ENCODE peak calls at places on chromosomes 7 and 10, in seven cellular contexts. One of them, this sample, is unnamed.
A peak's percentile ranks its signal among the peaks of the same experiment; 100 is the strongest.

GRCh38 chr7:108002726-108003590 is at the start of gene LAMB1:
- DNase-seq in IMR-90: peak; percentile 65
- DNase-seq in neural progenitor cell: peak; percentile 90
- DNase-seq in suprapubic skin: peak; percentile 83
- DNase-seq in lower lobe of right lung: peak; percentile 60
- DNase-seq in heart left ventricle: peak; percentile 83
- DNase-seq in spleen: peak; percentile 72
- DNase-seq in this sample: peak; percentile 84

GRCh38 chr7:30785786-30786185 is 14.6 kb downstream of the MINDY4 start:
- DNase-seq in spleen: no peak
- DNase-seq in neural progenitor cell: no peak
- DNase-seq in IMR-90: no peak
- DNase-seq in lower lobe of right lung: no peak
- DNase-seq in suprapubic skin: no peak
- DNase-seq in heart left ventricle: no peak
- DNase-seq in this sample: peak; percentile 64

GRCh38 chr10:103712146-103712545 is 143.2 kb downstream of the SH3PXD2A start:
- DNase-seq in IMR-90: no peak
- DNase-seq in neural progenitor cell: no peak
- DNase-seq in suprapubic skin: no peak
- DNase-seq in heart left ventricle: no peak
- DNase-seq in spleen: no peak
- DNase-seq in lower lobe of right lung: no peak
- DNase-seq in this sample: no peak

GRCh38 chr10:5538892-5539651 is 14.3 kb downstream of the CALML3 start:
- DNase-seq in heart left ventricle: no peak
- DNase-seq in IMR-90: no peak
- DNase-seq in spleen: peak; percentile 65
- DNase-seq in suprapubic skin: peak; percentile 54
- DNase-seq in neural progenitor cell: no peak
- DNase-seq in lower lobe of right lung: peak; percentile 28
- DNase-seq in this sample: peak; percentile 23

GRCh38 chr7:112505495-112505894 is 24.7 kb downstream of the LSMEM1 start:
- DNase-seq in IMR-90: peak; percentile 43
- DNase-seq in spleen: no peak
- DNase-seq in neural progenitor cell: no peak
- DNase-seq in suprapubic skin: no peak
- DNase-seq in heart left ventricle: no peak
- DNase-seq in lower lobe of right lung: no peak
- DNase-seq in this sample: no peak

GRCh38 chr7:12119638-12120303 is 91.3 kb upstream of the TMEM106B start:
- DNase-seq in spleen: no peak
- DNase-seq in lower lobe of right lung: no peak
- DNase-seq in suprapubic skin: no peak
- DNase-seq in neural progenitor cell: peak; percentile 53
- DNase-seq in heart left ventricle: no peak
- DNase-seq in IMR-90: no peak
- DNase-seq in this sample: no peak

GRCh38 chr10:28411648-28412047 is 108.8 kb upstream of the MPP7 start:
- DNase-seq in lower lobe of right lung: no peak
- DNase-seq in neural progenitor cell: no peak
- DNase-seq in suprapubic skin: no peak
- DNase-seq in IMR-90: no peak
- DNase-seq in spleen: no peak
- DNase-seq in heart left ventricle: no peak
- DNase-seq in this sample: no peak

GRCh38 chr7:29900745-29901144 is 88.9 kb downstream of the SCRN1 start:
- DNase-seq in heart left ventricle: no peak
- DNase-seq in suprapubic skin: no peak
- DNase-seq in spleen: no peak
- DNase-seq in lower lobe of right lung: no peak
- DNase-seq in neural progenitor cell: no peak
- DNase-seq in IMR-90: no peak
- DNase-seq in this sample: no peak

GRCh38 chr10:117678106-117678505 is 135.6 kb downstream of the EMX2 start:
- DNase-seq in lower lobe of right lung: no peak
- DNase-seq in spleen: no peak
- DNase-seq in suprapubic skin: no peak
- DNase-seq in heart left ventricle: no peak
- DNase-seq in neural progenitor cell: no peak
- DNase-seq in IMR-90: no peak
- DNase-seq in this sample: no peak

GRCh38 chr10:43187213-43187612 is 49.0 kb downstream of the CSGALNACT2 start:
- DNase-seq in lower lobe of right lung: no peak
- DNase-seq in neural progenitor cell: no peak
- DNase-seq in suprapubic skin: no peak
- DNase-seq in spleen: no peak
- DNase-seq in heart left ventricle: no peak
- DNase-seq in IMR-90: no peak
- DNase-seq in this sample: no peak

GRCh38 chr7:159000859-159001435 is 143.7 kb downstream of the VIPR2 start:
- DNase-seq in suprapubic skin: no peak
- DNase-seq in neural progenitor cell: no peak
- DNase-seq in spleen: no peak
- DNase-seq in lower lobe of right lung: no peak
- DNase-seq in heart left ventricle: no peak
- DNase-seq in IMR-90: no peak
- DNase-seq in this sample: no peak

GRCh38 chr7:50531401-50531906 is 33.8 kb downstream of the DDC start:
- DNase-seq in IMR-90: peak; percentile 21
- DNase-seq in lower lobe of right lung: no peak
- DNase-seq in spleen: no peak
- DNase-seq in neural progenitor cell: peak; percentile 46
- DNase-seq in heart left ventricle: no peak
- DNase-seq in suprapubic skin: no peak
- DNase-seq in this sample: no peak

GRCh38 chr7:102063736-102064135 is 222.9 kb upstream of the SH2B2 start:
- DNase-seq in neural progenitor cell: peak; percentile 59
- DNase-seq in heart left ventricle: no peak
- DNase-seq in suprapubic skin: no peak
- DNase-seq in IMR-90: peak; percentile 68
- DNase-seq in lower lobe of right lung: peak; percentile 56
- DNase-seq in spleen: no peak
- DNase-seq in this sample: peak; percentile 83

GRCh38 chr10:71476249-71477011 is 79.7 kb downstream of the CDH23 start:
- DNase-seq in suprapubic skin: no peak
- DNase-seq in spleen: peak; percentile 38
- DNase-seq in lower lobe of right lung: no peak
- DNase-seq in IMR-90: no peak
- DNase-seq in heart left ventricle: peak; percentile 76
- DNase-seq in neural progenitor cell: no peak
- DNase-seq in this sample: no peak

DNA sequence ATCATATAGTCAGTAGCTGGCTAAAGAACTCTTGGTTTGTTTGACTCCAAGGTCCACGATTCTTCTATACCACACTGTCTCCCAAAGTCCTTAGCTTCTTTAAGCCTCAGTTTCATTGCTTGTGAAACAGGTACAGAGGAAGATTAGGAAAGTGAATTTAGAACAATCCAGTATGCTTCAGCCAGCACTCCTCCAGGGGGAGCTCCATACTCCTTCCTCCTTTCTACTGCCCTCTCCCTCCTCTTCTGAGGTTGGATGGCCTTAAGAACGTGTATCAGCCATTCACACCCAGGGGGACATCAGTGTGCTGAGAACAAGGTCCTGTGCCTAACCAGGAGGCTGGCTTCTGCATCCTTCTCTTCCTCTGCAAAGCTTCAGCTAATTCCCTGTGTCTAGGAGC is 54.8 kb upstream of the CALD1 start:
- DNase-seq in spleen: no peak
- DNase-seq in heart left ventricle: no peak
- DNase-seq in IMR-90: peak; percentile 54
- DNase-seq in lower lobe of right lung: no peak
- DNase-seq in neural progenitor cell: peak; percentile 31
- DNase-seq in suprapubic skin: no peak
- DNase-seq in this sample: no peak
- TF ChIP-seq CTCF in spleen: no peak
- TF ChIP-seq CTCF in heart left ventricle: no peak
- TF ChIP-seq CTCF in IMR-90: peak; percentile 64
- TF ChIP-seq CTCF in lower lobe of right lung: peak; percentile 29
- TF ChIP-seq CTCF in neural progenitor cell: peak; percentile 57
- TF ChIP-seq CTCF in suprapubic skin: no peak
- TF ChIP-seq CTCF in this sample: no peak

GRCh38 chr10:60388709-60389241 is 900 bp downstream of the ANK3 start:
- DNase-seq in neural progenitor cell: peak; percentile 28
- DNase-seq in lower lobe of right lung: no peak
- DNase-seq in IMR-90: no peak
- DNase-seq in spleen: no peak
- DNase-seq in suprapubic skin: no peak
- DNase-seq in heart left ventricle: no peak
- DNase-seq in this sample: peak; percentile 40
- H3K4me3 ChIP-seq in neural progenitor cell: no peak overlapping the region
- H3K4me3 ChIP-seq in lower lobe of right lung: no peak overlapping the region
- H3K4me3 ChIP-seq in IMR-90: no peak overlapping the region
- H3K4me3 ChIP-seq in spleen: no peak overlapping the region
- H3K4me3 ChIP-seq in suprapubic skin: no peak overlapping the region
- H3K4me3 ChIP-seq in heart left ventricle: no peak overlapping the region
- H3K4me3 ChIP-seq in this sample: no peak overlapping the region

DNA sequence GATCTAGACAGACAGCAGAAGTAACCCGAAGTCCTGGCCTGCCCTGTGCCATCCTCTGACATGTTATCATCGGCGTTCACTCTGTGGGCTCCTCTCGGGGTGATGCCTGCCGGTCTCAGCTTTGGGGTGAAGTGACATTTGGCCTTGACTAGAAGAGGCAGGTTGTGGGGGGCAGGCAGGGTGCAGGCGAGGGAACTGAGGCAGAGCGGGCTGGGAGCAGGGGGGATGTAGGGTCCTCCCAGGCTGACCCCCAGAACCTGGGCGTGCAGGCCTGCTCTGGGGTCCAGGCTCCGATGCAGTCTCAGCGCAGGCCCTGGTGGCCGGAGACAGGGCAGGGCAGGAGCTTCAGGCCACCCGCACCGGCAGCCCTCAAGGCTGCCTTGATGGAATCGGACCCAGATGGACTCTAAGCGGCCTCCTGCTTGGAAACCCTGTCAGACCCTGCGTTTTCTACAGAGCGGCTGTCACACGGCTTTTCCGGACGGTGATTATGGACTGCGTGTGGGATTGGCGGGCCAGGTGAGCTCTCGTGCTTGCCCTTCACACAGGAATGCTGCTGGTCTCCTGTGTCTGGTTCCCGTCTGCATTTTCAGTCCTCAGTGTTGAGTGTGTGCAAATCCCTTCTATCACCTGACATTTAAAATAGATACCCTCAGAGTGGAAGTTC is 842 bp upstream of the JAKMIP3 start:
- DNase-seq in heart left ventricle: no peak
- DNase-seq in neural progenitor cell: no peak
- DNase-seq in spleen: no peak
- DNase-seq in lower lobe of right lung: no peak
- DNase-seq in IMR-90: no peak
- DNase-seq in suprapubic skin: peak; percentile 46
- DNase-seq in this sample: no peak
- H3K36me3 ChIP-seq in heart left ventricle: no peaks in the 10 kb centered on the region
- H3K36me3 ChIP-seq in neural progenitor cell: no peaks in the 10 kb centered on the region
- H3K36me3 ChIP-seq in spleen: no peaks in the 10 kb centered on the region
- H3K36me3 ChIP-seq in lower lobe of right lung: no peaks in the 10 kb centered on the region
- H3K36me3 ChIP-seq in IMR-90: no peaks in the 10 kb centered on the region
- H3K36me3 ChIP-seq in suprapubic skin: no peaks in the 10 kb centered on the region
- H3K36me3 ChIP-seq in this sample: no peaks in the 10 kb centered on the region

GRCh38 chr10:129820451-129820850 is 143.6 kb downstream of the EBF3 start:
- DNase-seq in neural progenitor cell: no peak
- DNase-seq in spleen: no peak
- DNase-seq in heart left ventricle: no peak
- DNase-seq in lower lobe of right lung: no peak
- DNase-seq in suprapubic skin: no peak
- DNase-seq in IMR-90: no peak
- DNase-seq in this sample: no peak
- TF ChIP-seq CTCF in neural progenitor cell: no peak
- TF ChIP-seq CTCF in spleen: no peak
- TF ChIP-seq CTCF in heart left ventricle: no peak
- TF ChIP-seq CTCF in lower lobe of right lung: no peak
- TF ChIP-seq CTCF in suprapubic skin: no peak
- TF ChIP-seq CTCF in IMR-90: no peak
- TF ChIP-seq CTCF in this sample: no peak

GRCh38 chr10:62376064-62377025 is 2.2 kb downstream of the ZNF365 start:
- DNase-seq in spleen: no peak
- DNase-seq in suprapubic skin: no peak
- DNase-seq in heart left ventricle: no peak
- DNase-seq in lower lobe of right lung: no peak
- DNase-seq in IMR-90: no peak
- DNase-seq in neural progenitor cell: no peak
- DNase-seq in this sample: no peak
- H3K4me3 ChIP-seq in spleen: no peak overlapping the region
- H3K4me3 ChIP-seq in suprapubic skin: no peak overlapping the region
- H3K4me3 ChIP-seq in heart left ventricle: no peak overlapping the region
- H3K4me3 ChIP-seq in lower lobe of right lung: no peak overlapping the region
- H3K4me3 ChIP-seq in IMR-90: no peak overlapping the region
- H3K4me3 ChIP-seq in neural progenitor cell: no peak overlapping the region
- H3K4me3 ChIP-seq in this sample: no peak overlapping the region

DNA sequence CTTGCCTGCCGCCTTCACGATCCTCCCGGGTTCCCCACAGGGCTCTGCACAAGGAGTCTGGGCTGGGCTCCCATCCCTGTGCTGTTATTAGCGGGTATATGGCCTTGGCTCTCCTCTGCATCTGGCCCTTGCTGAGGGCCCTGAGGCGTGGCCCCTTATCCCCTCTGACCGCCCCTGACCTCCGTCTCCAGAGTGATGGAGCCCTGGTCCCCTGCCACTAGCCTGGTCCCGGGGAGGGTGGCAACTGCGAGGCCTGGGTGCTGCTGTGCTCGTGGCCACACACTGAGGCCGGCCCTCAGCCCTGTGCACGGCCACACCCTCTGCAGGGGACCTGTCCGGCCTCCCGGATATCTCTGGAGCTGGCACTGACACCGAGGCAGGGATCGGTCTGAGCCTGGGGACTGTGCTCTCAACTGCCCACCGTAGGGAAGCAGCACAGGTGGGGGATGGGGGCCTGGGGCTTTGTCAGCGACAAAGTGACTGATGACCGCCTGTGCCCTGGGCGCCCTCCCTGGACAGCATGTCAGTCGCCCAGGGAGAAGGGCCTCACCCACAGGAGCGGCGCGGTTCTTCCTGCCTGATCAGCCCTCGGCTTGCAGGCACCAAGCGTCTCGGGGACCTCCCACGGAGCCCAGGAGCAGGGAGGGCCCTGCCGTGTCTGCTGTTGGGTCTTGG is 72.4 kb downstream of the NKX6-2 start:
- DNase-seq in spleen: peak; percentile 65
- DNase-seq in IMR-90: no peak
- DNase-seq in suprapubic skin: peak; percentile 40
- DNase-seq in heart left ventricle: peak; percentile 28
- DNase-seq in neural progenitor cell: no peak
- DNase-seq in lower lobe of right lung: peak; percentile 39
- DNase-seq in this sample: peak; percentile 47
- H3K36me3 ChIP-seq in spleen: peaks cover 73% of the 10 kb centered on the region
- H3K36me3 ChIP-seq in IMR-90: peaks cover 7% of the 10 kb centered on the region
- H3K36me3 ChIP-seq in suprapubic skin: peaks cover 59% of the 10 kb centered on the region
- H3K36me3 ChIP-seq in heart left ventricle: peaks cover 21% of the 10 kb centered on the region
- H3K36me3 ChIP-seq in neural progenitor cell: no peaks in the 10 kb centered on the region
- H3K36me3 ChIP-seq in lower lobe of right lung: peaks cover 41% of the 10 kb centered on the region
- H3K36me3 ChIP-seq in this sample: no peaks in the 10 kb centered on the region